ENCODE peak calls at places on chromosomes 6 and 20, in eight cellular contexts. J is mesenteric fat pad; V is dorsolateral prefrontal cortex; C is upper lobe of right lung; G is activated effector memory CD4-positive, alpha-beta T cell treated with Interleukin-2 at 50 U/mL for 16 hours; W is activated naive CD8-positive, alpha-beta T cell treated with anti-CD3 and anti-CD28 coated beads, Interleukin-2, amount 50 U/mL, for 24 hours; O is endodermal cell; M is left ventricle myocardium inferior. A is an unnamed sample.

GRCh38 chr6:54053893-54054391 is 57.3 kb upstream of the MLIP start:
- DNase-seq in C (no peak), V (no peak), M (no peak), W (no peak), G (no peak), O (peak), J (no peak), A (peak)

GRCh38 chr6:106094261-106094963 is 8.3 kb downstream of the PRDM1 start:
- DNase-seq in M (no peak), C (no peak), V (no peak), O (no peak), W (no peak), G (no peak), J (no peak), A (no peak)

GRCh38 chr6:27359231-27359630 is 29.3 kb upstream of the ZNF391 start:
- DNase-seq in V (no peak), G (no peak), M (no peak), W (no peak), C (no peak), J (no peak), O (no peak), A (no peak)

GRCh38 chr20:3168079-3168828 is 5.1 kb downstream of the LZTS3 start:
- DNase-seq in W (no peak), M (peak), V (no peak), O (peak), C (peak), G (no peak), J (peak), A (no peak)

GRCh38 chr6:79671605-79672266 is 40.6 kb downstream of the SH3BGRL2 start:
- DNase-seq in C (peak), O (peak), G (peak), J (no peak), M (peak), W (peak), V (no peak), A (peak)

GRCh38 chr6:133590814-133591213 is 298.1 kb upstream of the TCF21 start:
- DNase-seq in G (no peak), V (no peak), M (no peak), W (no peak), O (no peak), C (no peak), J (no peak), A (peak)

GRCh38 chr6:23365732-23366131 is 760.3 kb upstream of the NRSN1 start:
- DNase-seq in G (no peak), J (no peak), O (no peak), V (no peak), W (no peak), C (no peak), M (no peak), A (no peak)

GRCh38 chr20:56859751-56860366 is 230.8 kb downstream of the TFAP2C start:
- DNase-seq in M (no peak), V (no peak), C (no peak), J (no peak), G (no peak), O (peak), W (no peak), A (peak)

GRCh38 chr20:32207211-32207625 is 325 bp downstream of the PLAGL2 start:
- DNase-seq in O (peak), J (no peak), G (no peak), W (no peak), C (no peak), M (no peak), V (no peak), A (no peak)

A was measured in choroid plexus epithelial cell.